ENCODE peak calls at places on chromosome 15, in six cellular contexts. One of them, this sample, is unnamed.

GRCh38 chr15:74156678-74157411 is 16.7 kb upstream of the ISLR start:
- DNase-seq in GM13976: no peak
- DNase-seq in cerebellar cortex: no peak
- DNase-seq in A172: no peak
- DNase-seq in stimulated activated CD8-positive, alpha-beta memory T cell treated with anti-CD3 and anti-CD28 coated beads, Interleukin-12 subunit alpha, Interleukin-12 subunit beta, amount 100 ng/mL, for 4 hours: no peak
- DNase-seq in stimulated activated CD4-positive, alpha-beta T cell treated with anti-CD3 and anti-CD28 coated beads, Interleukin-1b, Interleukin-23, amount 100 ng/mL, for 4 hours: no peak
- DNase-seq in this sample: no peak

GRCh38 chr15:32096867-32097266 is 66.6 kb downstream of the CHRNA7 start:
- DNase-seq in GM13976: no peak
- DNase-seq in cerebellar cortex: no peak
- DNase-seq in A172: no peak
- DNase-seq in stimulated activated CD8-positive, alpha-beta memory T cell treated with anti-CD3 and anti-CD28 coated beads, Interleukin-12 subunit alpha, Interleukin-12 subunit beta, amount 100 ng/mL, for 4 hours: no peak
- DNase-seq in stimulated activated CD4-positive, alpha-beta T cell treated with anti-CD3 and anti-CD28 coated beads, Interleukin-1b, Interleukin-23, amount 100 ng/mL, for 4 hours: no peak
- DNase-seq in this sample: no peak

GRCh38 chr15:61951949-61952348 is 108.3 kb downstream of the VPS13C start:
- DNase-seq in GM13976: no peak
- DNase-seq in cerebellar cortex: no peak
- DNase-seq in A172: no peak
- DNase-seq in stimulated activated CD8-positive, alpha-beta memory T cell treated with anti-CD3 and anti-CD28 coated beads, Interleukin-12 subunit alpha, Interleukin-12 subunit beta, amount 100 ng/mL, for 4 hours: no peak
- DNase-seq in stimulated activated CD4-positive, alpha-beta T cell treated with anti-CD3 and anti-CD28 coated beads, Interleukin-1b, Interleukin-23, amount 100 ng/mL, for 4 hours: no peak
- DNase-seq in this sample: no peak

GRCh38 chr15:90106522-90107117 is 4.4 kb upstream of the IDH2 start:
- DNase-seq in GM13976: no peak
- DNase-seq in cerebellar cortex: no peak
- DNase-seq in A172: peak
- DNase-seq in stimulated activated CD8-positive, alpha-beta memory T cell treated with anti-CD3 and anti-CD28 coated beads, Interleukin-12 subunit alpha, Interleukin-12 subunit beta, amount 100 ng/mL, for 4 hours: no peak
- DNase-seq in stimulated activated CD4-positive, alpha-beta T cell treated with anti-CD3 and anti-CD28 coated beads, Interleukin-1b, Interleukin-23, amount 100 ng/mL, for 4 hours: no peak
- DNase-seq in this sample: no peak

GRCh38 chr15:101398247-101398646 is 91.3 kb downstream of the PCSK6 start:
- DNase-seq in GM13976: no peak
- DNase-seq in cerebellar cortex: no peak
- DNase-seq in A172: no peak
- DNase-seq in stimulated activated CD8-positive, alpha-beta memory T cell treated with anti-CD3 and anti-CD28 coated beads, Interleukin-12 subunit alpha, Interleukin-12 subunit beta, amount 100 ng/mL, for 4 hours: no peak
- DNase-seq in stimulated activated CD4-positive, alpha-beta T cell treated with anti-CD3 and anti-CD28 coated beads, Interleukin-1b, Interleukin-23, amount 100 ng/mL, for 4 hours: no peak
- DNase-seq in this sample: no peak

GRCh38 chr15:38622317-38622716 is 57.7 kb upstream of the RASGRP1 start:
- DNase-seq in GM13976: no peak
- DNase-seq in cerebellar cortex: peak
- DNase-seq in A172: no peak
- DNase-seq in stimulated activated CD8-positive, alpha-beta memory T cell treated with anti-CD3 and anti-CD28 coated beads, Interleukin-12 subunit alpha, Interleukin-12 subunit beta, amount 100 ng/mL, for 4 hours: no peak
- DNase-seq in stimulated activated CD4-positive, alpha-beta T cell treated with anti-CD3 and anti-CD28 coated beads, Interleukin-1b, Interleukin-23, amount 100 ng/mL, for 4 hours: no peak
- DNase-seq in this sample: no peak

GRCh38 chr15:89647191-89647851 is 7.9 kb downstream of the KIF7 start:
- DNase-seq in GM13976: peak
- DNase-seq in cerebellar cortex: peak
- DNase-seq in A172: peak
- DNase-seq in stimulated activated CD8-positive, alpha-beta memory T cell treated with anti-CD3 and anti-CD28 coated beads, Interleukin-12 subunit alpha, Interleukin-12 subunit beta, amount 100 ng/mL, for 4 hours: no peak
- DNase-seq in stimulated activated CD4-positive, alpha-beta T cell treated with anti-CD3 and anti-CD28 coated beads, Interleukin-1b, Interleukin-23, amount 100 ng/mL, for 4 hours: peak
- DNase-seq in this sample: peak

GRCh38 chr15:33026614-33027013 is 167.9 kb downstream of the FMN1 start:
- DNase-seq in GM13976: no peak
- DNase-seq in cerebellar cortex: peak
- DNase-seq in A172: no peak
- DNase-seq in stimulated activated CD8-positive, alpha-beta memory T cell treated with anti-CD3 and anti-CD28 coated beads, Interleukin-12 subunit alpha, Interleukin-12 subunit beta, amount 100 ng/mL, for 4 hours: no peak
- DNase-seq in stimulated activated CD4-positive, alpha-beta T cell treated with anti-CD3 and anti-CD28 coated beads, Interleukin-1b, Interleukin-23, amount 100 ng/mL, for 4 hours: no peak
- DNase-seq in this sample: no peak

GRCh38 chr15:78617131-78617915 is 3.5 kb downstream of the CHRNA3 start:
- DNase-seq in GM13976: no peak
- DNase-seq in cerebellar cortex: no peak
- DNase-seq in A172: no peak
- DNase-seq in stimulated activated CD8-positive, alpha-beta memory T cell treated with anti-CD3 and anti-CD28 coated beads, Interleukin-12 subunit alpha, Interleukin-12 subunit beta, amount 100 ng/mL, for 4 hours: no peak
- DNase-seq in stimulated activated CD4-positive, alpha-beta T cell treated with anti-CD3 and anti-CD28 coated beads, Interleukin-1b, Interleukin-23, amount 100 ng/mL, for 4 hours: no peak
- DNase-seq in this sample: no peak

GRCh38 chr15:77623008-77623877 is 9.5 kb downstream of the LINGO1 start:
- DNase-seq in GM13976: no peak
- DNase-seq in cerebellar cortex: no peak
- DNase-seq in A172: no peak
- DNase-seq in stimulated activated CD8-positive, alpha-beta memory T cell treated with anti-CD3 and anti-CD28 coated beads, Interleukin-12 subunit alpha, Interleukin-12 subunit beta, amount 100 ng/mL, for 4 hours: no peak
- DNase-seq in stimulated activated CD4-positive, alpha-beta T cell treated with anti-CD3 and anti-CD28 coated beads, Interleukin-1b, Interleukin-23, amount 100 ng/mL, for 4 hours: no peak
- DNase-seq in this sample: no peak

GRCh38 chr15:90030376-90030775 is 29.3 kb downstream of the ZNF710 start:
- DNase-seq in GM13976: no peak
- DNase-seq in cerebellar cortex: no peak
- DNase-seq in A172: no peak
- DNase-seq in stimulated activated CD8-positive, alpha-beta memory T cell treated with anti-CD3 and anti-CD28 coated beads, Interleukin-12 subunit alpha, Interleukin-12 subunit beta, amount 100 ng/mL, for 4 hours: no peak
- DNase-seq in stimulated activated CD4-positive, alpha-beta T cell treated with anti-CD3 and anti-CD28 coated beads, Interleukin-1b, Interleukin-23, amount 100 ng/mL, for 4 hours: no peak
- DNase-seq in this sample: no peak

GRCh38 chr15:58074452-58074851 is 8.9 kb upstream of the ALDH1A2 start:
- DNase-seq in GM13976: no peak
- DNase-seq in cerebellar cortex: no peak
- DNase-seq in A172: no peak
- DNase-seq in stimulated activated CD8-positive, alpha-beta memory T cell treated with anti-CD3 and anti-CD28 coated beads, Interleukin-12 subunit alpha, Interleukin-12 subunit beta, amount 100 ng/mL, for 4 hours: no peak
- DNase-seq in stimulated activated CD4-positive, alpha-beta T cell treated with anti-CD3 and anti-CD28 coated beads, Interleukin-1b, Interleukin-23, amount 100 ng/mL, for 4 hours: no peak
- DNase-seq in this sample: no peak

GRCh38 chr15:28098766-28099554 is at the start of gene OCA2:
- DNase-seq in GM13976: no peak
- DNase-seq in cerebellar cortex: peak
- DNase-seq in A172: no peak
- DNase-seq in stimulated activated CD8-positive, alpha-beta memory T cell treated with anti-CD3 and anti-CD28 coated beads, Interleukin-12 subunit alpha, Interleukin-12 subunit beta, amount 100 ng/mL, for 4 hours: no peak
- DNase-seq in stimulated activated CD4-positive, alpha-beta T cell treated with anti-CD3 and anti-CD28 coated beads, Interleukin-1b, Interleukin-23, amount 100 ng/mL, for 4 hours: peak
- DNase-seq in this sample: peak

GRCh38 chr15:99704444-99704838 is 28.8 kb downstream of the LYSMD4 start:
- DNase-seq in GM13976: peak
- DNase-seq in cerebellar cortex: peak
- DNase-seq in A172: peak
- DNase-seq in stimulated activated CD8-positive, alpha-beta memory T cell treated with anti-CD3 and anti-CD28 coated beads, Interleukin-12 subunit alpha, Interleukin-12 subunit beta, amount 100 ng/mL, for 4 hours: no peak
- DNase-seq in stimulated activated CD4-positive, alpha-beta T cell treated with anti-CD3 and anti-CD28 coated beads, Interleukin-1b, Interleukin-23, amount 100 ng/mL, for 4 hours: peak
- DNase-seq in this sample: peak

GRCh38 chr15:79057050-79057449 is 33.5 kb downstream of the RASGRF1 start:
- DNase-seq in GM13976: no peak
- DNase-seq in cerebellar cortex: no peak
- DNase-seq in A172: no peak
- DNase-seq in stimulated activated CD8-positive, alpha-beta memory T cell treated with anti-CD3 and anti-CD28 coated beads, Interleukin-12 subunit alpha, Interleukin-12 subunit beta, amount 100 ng/mL, for 4 hours: no peak
- DNase-seq in stimulated activated CD4-positive, alpha-beta T cell treated with anti-CD3 and anti-CD28 coated beads, Interleukin-1b, Interleukin-23, amount 100 ng/mL, for 4 hours: no peak
- DNase-seq in this sample: no peak

GRCh38 chr15:100947760-100948429 is 28.7 kb downstream of the LRRK1 start:
- DNase-seq in GM13976: no peak
- DNase-seq in cerebellar cortex: no peak
- DNase-seq in A172: no peak
- DNase-seq in stimulated activated CD8-positive, alpha-beta memory T cell treated with anti-CD3 and anti-CD28 coated beads, Interleukin-12 subunit alpha, Interleukin-12 subunit beta, amount 100 ng/mL, for 4 hours: no peak
- DNase-seq in stimulated activated CD4-positive, alpha-beta T cell treated with anti-CD3 and anti-CD28 coated beads, Interleukin-1b, Interleukin-23, amount 100 ng/mL, for 4 hours: no peak
- DNase-seq in this sample: no peak

GRCh38 chr15:25775317-25775912 is 87.7 kb downstream of the ATP10A start:
- DNase-seq in GM13976: no peak
- DNase-seq in cerebellar cortex: no peak
- DNase-seq in A172: no peak
- DNase-seq in stimulated activated CD8-positive, alpha-beta memory T cell treated with anti-CD3 and anti-CD28 coated beads, Interleukin-12 subunit alpha, Interleukin-12 subunit beta, amount 100 ng/mL, for 4 hours: no peak
- DNase-seq in stimulated activated CD4-positive, alpha-beta T cell treated with anti-CD3 and anti-CD28 coated beads, Interleukin-1b, Interleukin-23, amount 100 ng/mL, for 4 hours: no peak
- DNase-seq in this sample: no peak

GRCh38 chr15:60704129-60704528 is 225.2 kb upstream of the ICE2 start:
- DNase-seq in GM13976: no peak
- DNase-seq in cerebellar cortex: no peak
- DNase-seq in A172: no peak
- DNase-seq in stimulated activated CD8-positive, alpha-beta memory T cell treated with anti-CD3 and anti-CD28 coated beads, Interleukin-12 subunit alpha, Interleukin-12 subunit beta, amount 100 ng/mL, for 4 hours: no peak
- DNase-seq in stimulated activated CD4-positive, alpha-beta T cell treated with anti-CD3 and anti-CD28 coated beads, Interleukin-1b, Interleukin-23, amount 100 ng/mL, for 4 hours: no peak
- DNase-seq in this sample: no peak

GRCh38 chr15:64763462-64763861 is 11.9 kb downstream of the RBPMS2 start:
- DNase-seq in GM13976: no peak
- DNase-seq in cerebellar cortex: no peak
- DNase-seq in A172: no peak
- DNase-seq in stimulated activated CD8-positive, alpha-beta memory T cell treated with anti-CD3 and anti-CD28 coated beads, Interleukin-12 subunit alpha, Interleukin-12 subunit beta, amount 100 ng/mL, for 4 hours: no peak
- DNase-seq in stimulated activated CD4-positive, alpha-beta T cell treated with anti-CD3 and anti-CD28 coated beads, Interleukin-1b, Interleukin-23, amount 100 ng/mL, for 4 hours: no peak
- DNase-seq in this sample: no peak

GRCh38 chr15:75065467-75065850 is 42.1 kb downstream of the PPCDC start:
- DNase-seq in GM13976: no peak
- DNase-seq in cerebellar cortex: no peak
- DNase-seq in A172: no peak
- DNase-seq in stimulated activated CD8-positive, alpha-beta memory T cell treated with anti-CD3 and anti-CD28 coated beads, Interleukin-12 subunit alpha, Interleukin-12 subunit beta, amount 100 ng/mL, for 4 hours: no peak
- DNase-seq in stimulated activated CD4-positive, alpha-beta T cell treated with anti-CD3 and anti-CD28 coated beads, Interleukin-1b, Interleukin-23, amount 100 ng/mL, for 4 hours: no peak
- DNase-seq in this sample: no peak

GRCh38 chr15:70020229-70020628 is 77.5 kb downstream of the TLE3 start:
- DNase-seq in GM13976: no peak
- DNase-seq in cerebellar cortex: no peak
- DNase-seq in A172: no peak
- DNase-seq in stimulated activated CD8-positive, alpha-beta memory T cell treated with anti-CD3 and anti-CD28 coated beads, Interleukin-12 subunit alpha, Interleukin-12 subunit beta, amount 100 ng/mL, for 4 hours: no peak
- DNase-seq in stimulated activated CD4-positive, alpha-beta T cell treated with anti-CD3 and anti-CD28 coated beads, Interleukin-1b, Interleukin-23, amount 100 ng/mL, for 4 hours: no peak
- DNase-seq in this sample: no peak

GRCh38 chr15:28260722-28261121 is 61.3 kb downstream of the HERC2 start:
- DNase-seq in GM13976: no peak
- DNase-seq in cerebellar cortex: no peak
- DNase-seq in A172: no peak
- DNase-seq in stimulated activated CD8-positive, alpha-beta memory T cell treated with anti-CD3 and anti-CD28 coated beads, Interleukin-12 subunit alpha, Interleukin-12 subunit beta, amount 100 ng/mL, for 4 hours: no peak
- DNase-seq in stimulated activated CD4-positive, alpha-beta T cell treated with anti-CD3 and anti-CD28 coated beads, Interleukin-1b, Interleukin-23, amount 100 ng/mL, for 4 hours: no peak
- DNase-seq in this sample: no peak

GRCh38 chr15:88605507-88606436 is 15.4 kb upstream of the AEN start:
- DNase-seq in GM13976: peak
- DNase-seq in cerebellar cortex: peak
- DNase-seq in A172: no peak
- DNase-seq in stimulated activated CD8-positive, alpha-beta memory T cell treated with anti-CD3 and anti-CD28 coated beads, Interleukin-12 subunit alpha, Interleukin-12 subunit beta, amount 100 ng/mL, for 4 hours: no peak
- DNase-seq in stimulated activated CD4-positive, alpha-beta T cell treated with anti-CD3 and anti-CD28 coated beads, Interleukin-1b, Interleukin-23, amount 100 ng/mL, for 4 hours: no peak
- DNase-seq in this sample: no peak

GRCh38 chr15:69304176-69304533 is 5.4 kb downstream of the PAQR5 start:
- DNase-seq in GM13976: no peak
- DNase-seq in cerebellar cortex: no peak
- DNase-seq in A172: peak
- DNase-seq in stimulated activated CD8-positive, alpha-beta memory T cell treated with anti-CD3 and anti-CD28 coated beads, Interleukin-12 subunit alpha, Interleukin-12 subunit beta, amount 100 ng/mL, for 4 hours: no peak
- DNase-seq in stimulated activated CD4-positive, alpha-beta T cell treated with anti-CD3 and anti-CD28 coated beads, Interleukin-1b, Interleukin-23, amount 100 ng/mL, for 4 hours: no peak
- DNase-seq in this sample: no peak

GRCh38 chr15:51198701-51199253 is 104.1 kb upstream of the TNFAIP8L3 start:
- DNase-seq in GM13976: no peak
- DNase-seq in cerebellar cortex: no peak
- DNase-seq in A172: no peak
- DNase-seq in stimulated activated CD8-positive, alpha-beta memory T cell treated with anti-CD3 and anti-CD28 coated beads, Interleukin-12 subunit alpha, Interleukin-12 subunit beta, amount 100 ng/mL, for 4 hours: no peak
- DNase-seq in stimulated activated CD4-positive, alpha-beta T cell treated with anti-CD3 and anti-CD28 coated beads, Interleukin-1b, Interleukin-23, amount 100 ng/mL, for 4 hours: no peak
- DNase-seq in this sample: no peak

GRCh38 chr15:92733934-92734521 is 78.5 kb upstream of the FAM174B start:
- DNase-seq in GM13976: no peak
- DNase-seq in cerebellar cortex: peak
- DNase-seq in A172: no peak
- DNase-seq in stimulated activated CD8-positive, alpha-beta memory T cell treated with anti-CD3 and anti-CD28 coated beads, Interleukin-12 subunit alpha, Interleukin-12 subunit beta, amount 100 ng/mL, for 4 hours: no peak
- DNase-seq in stimulated activated CD4-positive, alpha-beta T cell treated with anti-CD3 and anti-CD28 coated beads, Interleukin-1b, Interleukin-23, amount 100 ng/mL, for 4 hours: no peak
- DNase-seq in this sample: no peak

GRCh38 chr15:49082960-49083359 is 36.7 kb upstream of the SECISBP2L start:
- DNase-seq in GM13976: no peak
- DNase-seq in cerebellar cortex: no peak
- DNase-seq in A172: no peak
- DNase-seq in stimulated activated CD8-positive, alpha-beta memory T cell treated with anti-CD3 and anti-CD28 coated beads, Interleukin-12 subunit alpha, Interleukin-12 subunit beta, amount 100 ng/mL, for 4 hours: no peak
- DNase-seq in stimulated activated CD4-positive, alpha-beta T cell treated with anti-CD3 and anti-CD28 coated beads, Interleukin-1b, Interleukin-23, amount 100 ng/mL, for 4 hours: no peak
- DNase-seq in this sample: no peak

GRCh38 chr15:94610069-94610863 is 378.9 kb downstream of the MCTP2 start:
- DNase-seq in GM13976: no peak
- DNase-seq in cerebellar cortex: no peak
- DNase-seq in A172: no peak
- DNase-seq in stimulated activated CD8-positive, alpha-beta memory T cell treated with anti-CD3 and anti-CD28 coated beads, Interleukin-12 subunit alpha, Interleukin-12 subunit beta, amount 100 ng/mL, for 4 hours: no peak
- DNase-seq in stimulated activated CD4-positive, alpha-beta T cell treated with anti-CD3 and anti-CD28 coated beads, Interleukin-1b, Interleukin-23, amount 100 ng/mL, for 4 hours: no peak
- DNase-seq in this sample: no peak

GRCh38 chr15:99076555-99077308 is 28.1 kb upstream of the SYNM start:
- DNase-seq in GM13976: peak
- DNase-seq in cerebellar cortex: peak
- DNase-seq in A172: peak
- DNase-seq in stimulated activated CD8-positive, alpha-beta memory T cell treated with anti-CD3 and anti-CD28 coated beads, Interleukin-12 subunit alpha, Interleukin-12 subunit beta, amount 100 ng/mL, for 4 hours: no peak
- DNase-seq in stimulated activated CD4-positive, alpha-beta T cell treated with anti-CD3 and anti-CD28 coated beads, Interleukin-1b, Interleukin-23, amount 100 ng/mL, for 4 hours: peak
- DNase-seq in this sample: peak

GRCh38 chr15:34241376-34242350 is 16.8 kb downstream of the EMC4 start:
- DNase-seq in GM13976: peak
- DNase-seq in cerebellar cortex: peak
- DNase-seq in A172: peak
- DNase-seq in stimulated activated CD8-positive, alpha-beta memory T cell treated with anti-CD3 and anti-CD28 coated beads, Interleukin-12 subunit alpha, Interleukin-12 subunit beta, amount 100 ng/mL, for 4 hours: no peak
- DNase-seq in stimulated activated CD4-positive, alpha-beta T cell treated with anti-CD3 and anti-CD28 coated beads, Interleukin-1b, Interleukin-23, amount 100 ng/mL, for 4 hours: peak
- DNase-seq in this sample: peak

GRCh38 chr15:91279481-91279880 is 179.4 kb downstream of the SV2B start:
- DNase-seq in GM13976: no peak
- DNase-seq in cerebellar cortex: no peak
- DNase-seq in A172: no peak
- DNase-seq in stimulated activated CD8-positive, alpha-beta memory T cell treated with anti-CD3 and anti-CD28 coated beads, Interleukin-12 subunit alpha, Interleukin-12 subunit beta, amount 100 ng/mL, for 4 hours: no peak
- DNase-seq in stimulated activated CD4-positive, alpha-beta T cell treated with anti-CD3 and anti-CD28 coated beads, Interleukin-1b, Interleukin-23, amount 100 ng/mL, for 4 hours: no peak
- DNase-seq in this sample: no peak

GRCh38 chr15:79640206-79640605 is 208.1 kb downstream of the MINAR1 start:
- DNase-seq in GM13976: no peak
- DNase-seq in cerebellar cortex: no peak
- DNase-seq in A172: peak
- DNase-seq in stimulated activated CD8-positive, alpha-beta memory T cell treated with anti-CD3 and anti-CD28 coated beads, Interleukin-12 subunit alpha, Interleukin-12 subunit beta, amount 100 ng/mL, for 4 hours: no peak
- DNase-seq in stimulated activated CD4-positive, alpha-beta T cell treated with anti-CD3 and anti-CD28 coated beads, Interleukin-1b, Interleukin-23, amount 100 ng/mL, for 4 hours: no peak
- DNase-seq in this sample: no peak

GRCh38 chr15:70120954-70121655 is 23.4 kb upstream of the TLE3 start:
- DNase-seq in GM13976: no peak
- DNase-seq in cerebellar cortex: no peak
- DNase-seq in A172: no peak
- DNase-seq in stimulated activated CD8-positive, alpha-beta memory T cell treated with anti-CD3 and anti-CD28 coated beads, Interleukin-12 subunit alpha, Interleukin-12 subunit beta, amount 100 ng/mL, for 4 hours: no peak
- DNase-seq in stimulated activated CD4-positive, alpha-beta T cell treated with anti-CD3 and anti-CD28 coated beads, Interleukin-1b, Interleukin-23, amount 100 ng/mL, for 4 hours: no peak
- DNase-seq in this sample: no peak

GRCh38 chr15:57496946-57497944 is 94.5 kb upstream of the MYZAP start:
- DNase-seq in GM13976: no peak
- DNase-seq in cerebellar cortex: no peak
- DNase-seq in A172: no peak
- DNase-seq in stimulated activated CD8-positive, alpha-beta memory T cell treated with anti-CD3 and anti-CD28 coated beads, Interleukin-12 subunit alpha, Interleukin-12 subunit beta, amount 100 ng/mL, for 4 hours: no peak
- DNase-seq in stimulated activated CD4-positive, alpha-beta T cell treated with anti-CD3 and anti-CD28 coated beads, Interleukin-1b, Interleukin-23, amount 100 ng/mL, for 4 hours: no peak
- DNase-seq in this sample: no peak

GRCh38 chr15:93941687-93942086 is 289.7 kb upstream of the MCTP2 start:
- DNase-seq in GM13976: no peak
- DNase-seq in cerebellar cortex: no peak
- DNase-seq in A172: no peak
- DNase-seq in stimulated activated CD8-positive, alpha-beta memory T cell treated with anti-CD3 and anti-CD28 coated beads, Interleukin-12 subunit alpha, Interleukin-12 subunit beta, amount 100 ng/mL, for 4 hours: no peak
- DNase-seq in stimulated activated CD4-positive, alpha-beta T cell treated with anti-CD3 and anti-CD28 coated beads, Interleukin-1b, Interleukin-23, amount 100 ng/mL, for 4 hours: no peak
- DNase-seq in this sample: no peak

This sample was measured in NAMALWA.